ENCODE peak calls at places on chromosomes 16 and 17, in seven cellular contexts. Y is tibial nerve, F is endothelial cell of umbilical vein, M is transverse colon, V is uterus, Z is heart left ventricle, D is Peyer's patch. C is an unnamed sample.
A peak's percentile ranks its signal among the peaks of the same experiment; 100 is the strongest.

GRCh38 chr17:60887607-60888028 is 210.0 kb downstream of the BCAS3 start:
- DNase-seq in Y (no peak), F (no peak), V (no peak), D (no peak), M (no peak), Z (no peak), C (no peak)

GRCh38 chr17:40547079-40547784 is 18.0 kb downstream of the CCR7 start:
- DNase-seq in D (peak; percentile 79), V (peak; percentile 22), F (no peak), Z (no peak), M (peak; percentile 13), Y (peak; percentile 5), C (peak; percentile 34)

GRCh38 chr17:2120550-2121335 is 65.8 kb downstream of the HIC1 start:
- DNase-seq in D (no peak), M (no peak), Z (no peak), F (no peak), Y (no peak), V (no peak), C (no peak)

GRCh38 chr17:69646729-69647128 is 232.2 kb downstream of the MAP2K6 start:
- DNase-seq in V (no peak), D (no peak), F (no peak), M (no peak), Y (no peak), Z (no peak), C (no peak)

GRCh38 chr17:61661135-61661534 is 70.1 kb upstream of the NACA2 start:
- DNase-seq in M (no peak), F (no peak), D (no peak), Y (no peak), V (no peak), Z (no peak), C (no peak)

GRCh38 chr17:7438050-7438614 is 1.2 kb upstream of the FGF11 start:
- DNase-seq in D (peak; percentile 73), F (peak; percentile 18), Z (peak; percentile 83), M (peak; percentile 54), Y (no peak), V (peak; percentile 50), C (peak; percentile 74)

GRCh38 chr16:56647641-56648431 is 3.9 kb upstream of the MT1B start:
- DNase-seq in Z (no peak), V (no peak), F (no peak), M (peak; percentile 55), D (peak; percentile 65), Y (no peak), C (peak; percentile 92)

GRCh38 chr17:21239680-21240374 is 13.4 kb downstream of the NATD1 start:
- DNase-seq in M (no peak), V (peak; percentile 15), Y (no peak), D (no peak), F (no peak), Z (no peak), C (no peak)

GRCh38 chr16:49492090-49492801 is 118.6 kb downstream of the C16orf78 start:
- DNase-seq in V (peak; percentile 43), M (peak; percentile 35), Y (no peak), Z (peak; percentile 43), D (peak; percentile 56), F (peak; percentile 34), C (peak; percentile 68)

GRCh38 chr16:71846443-71846842 is 667 bp downstream of the ATXN1L start:
- DNase-seq in Y (no peak), D (no peak), F (peak; percentile 21), Z (no peak), M (peak; percentile 20), V (no peak), C (no peak)

GRCh38 chr16:8721693-8722348 is 47.4 kb downstream of the ABAT start:
- DNase-seq in M (no peak), Z (no peak), F (no peak), D (no peak), V (no peak), Y (no peak), C (no peak)

GRCh38 chr17:39062846-39063680 is 88.4 kb downstream of the PLXDC1 start:
- DNase-seq in V (no peak), M (no peak), D (no peak), Z (no peak), Y (no peak), F (no peak), C (no peak)

GRCh38 chr17:42554250-42555121 is 1.8 kb downstream of the HSD17B1 start:
- DNase-seq in Y (peak; percentile 74), F (peak; percentile 89), V (peak; percentile 89), M (peak; percentile 92), Z (peak; percentile 93), D (peak; percentile 97), C (peak; percentile 92)

GRCh38 chr17:42555122-42555622 is 2.4 kb downstream of the HSD17B1 start:
- DNase-seq in D (no peak), F (no peak), Z (no peak), M (no peak), Y (no peak), V (no peak), C (no peak)

GRCh38 chr17:42553866-42554249 is 1.1 kb downstream of the HSD17B1 start:
- DNase-seq in D (no peak), Y (no peak), Z (no peak), M (no peak), V (no peak), F (no peak), C (no peak)

GRCh38 chr17:42548993-42549755 is 3.5 kb upstream of the HSD17B1 start:
- DNase-seq in Y (no peak), Z (no peak), M (no peak), D (no peak), V (no peak), F (no peak), C (no peak)

DNA sequence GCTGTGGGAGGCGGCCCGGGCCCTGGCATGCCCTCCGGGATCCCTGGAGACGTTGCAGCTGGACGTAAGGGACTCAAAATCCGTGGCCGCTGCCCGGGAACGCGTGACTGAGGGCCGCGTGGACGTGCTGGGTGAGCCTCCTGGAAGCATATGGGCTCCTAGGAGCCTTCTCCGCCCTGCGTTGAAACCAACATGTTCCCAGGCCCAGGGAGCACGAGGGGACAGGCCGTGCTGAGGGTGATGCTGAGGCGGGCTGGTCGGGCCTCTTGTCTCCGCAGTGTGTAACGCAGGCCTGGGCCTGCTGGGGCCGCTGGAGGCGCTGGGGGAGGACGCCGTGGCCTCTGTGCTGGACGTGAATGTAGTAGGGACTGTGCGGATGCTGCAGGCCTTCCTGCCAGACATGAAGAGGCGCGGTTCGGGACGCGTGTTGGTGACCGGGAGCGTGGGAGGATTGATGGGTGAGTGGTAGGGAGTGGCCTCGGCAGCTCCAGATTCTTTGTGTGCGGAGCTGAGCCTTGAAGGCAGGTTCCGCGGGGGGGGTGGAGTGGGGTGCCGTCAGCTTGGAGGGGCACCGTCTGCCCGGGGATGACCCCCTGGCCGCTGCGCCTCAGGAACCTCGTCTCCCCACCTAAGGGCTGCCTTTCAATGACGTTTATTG is 567 bp downstream of the HSD17B1 start:
- DNase-seq in V (no peak), M (no peak), D (no peak), F (no peak), Y (no peak), Z (peak; percentile 37), C (no peak)
- TF ChIP-seq POLR2A in V (no peak), M (no peak), D (no peak), F (no peak), Y (no peak), Z (no peak), C (no peak)

GRCh38 chr16:88005968-88006367 is 54.7 kb downstream of the BANP start:
- DNase-seq in F (no peak), D (no peak), M (no peak), Z (no peak), Y (no peak), V (no peak), C (no peak)

GRCh38 chr16:88009566-88010342 is 58.5 kb downstream of the BANP start:
- DNase-seq in D (no peak), Y (no peak), V (no peak), F (no peak), Z (no peak), M (no peak), C (no peak)

GRCh38 chr16:88008835-88009234 is 57.6 kb downstream of the BANP start:
- DNase-seq in Y (no peak), V (no peak), Z (no peak), D (no peak), F (no peak), M (no peak), C (no peak)

GRCh38 chr16:88005148-88005547 is 53.9 kb downstream of the BANP start:
- DNase-seq in Z (no peak), V (no peak), F (no peak), M (no peak), D (no peak), Y (no peak), C (no peak)

GRCh38 chr16:88007321-88007731 is 56.1 kb downstream of the BANP start:
- DNase-seq in Y (no peak), M (no peak), F (peak; percentile 31), D (no peak), V (no peak), Z (no peak), C (no peak)
- H3K36me3 ChIP-seq in Y (no peaks in the 10 kb centered on the region), M (no peaks in the 10 kb centered on the region), F (peaks cover 15% of the 10 kb centered on the region), D (no peaks in the 10 kb centered on the region), V (no peaks in the 10 kb centered on the region), Z (peaks cover 77% of the 10 kb centered on the region), C (peaks cover 1% of the 10 kb centered on the region)

DNA sequence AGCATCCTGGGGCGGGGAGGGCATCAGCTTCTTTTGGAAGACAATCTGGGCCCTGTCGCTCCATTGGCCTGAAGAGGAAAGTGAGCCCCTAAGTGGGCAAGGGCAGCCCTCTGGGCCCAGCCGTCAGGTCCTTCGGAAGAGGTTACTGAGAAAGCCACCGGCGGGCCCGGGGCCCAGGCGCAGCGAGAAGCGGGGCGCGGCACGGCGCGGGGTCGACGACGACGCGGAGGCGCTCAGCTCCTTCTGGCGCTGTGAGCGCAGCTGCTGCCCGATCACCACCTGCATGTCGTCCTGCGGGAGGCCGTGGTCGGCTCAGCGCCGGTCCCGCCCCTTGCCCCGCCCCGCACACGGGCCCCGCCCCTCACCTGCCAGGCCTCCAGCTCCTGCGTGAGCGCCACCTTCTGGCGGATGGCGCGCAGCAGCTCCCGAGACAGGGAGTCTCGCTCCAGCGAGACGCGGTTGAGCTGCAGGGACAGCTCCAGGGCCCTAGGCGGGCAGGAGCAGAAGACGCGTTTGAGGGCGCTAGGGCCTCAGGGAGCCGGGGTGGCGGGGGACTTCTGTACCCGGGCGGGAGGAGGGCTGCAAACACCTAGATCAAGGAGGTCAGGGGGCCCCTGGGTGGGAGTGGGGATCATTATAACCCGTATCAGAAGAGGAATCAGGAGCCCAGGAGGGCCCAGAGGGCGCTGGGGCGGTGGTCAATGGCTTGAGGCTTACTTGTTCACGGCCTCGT is 4.3 kb downstream of the THOC6 start:
- DNase-seq in V (peak; percentile 54), M (peak; percentile 93), D (peak; percentile 95), F (peak; percentile 70), Z (peak; percentile 79), Y (peak; percentile 40), C (peak; percentile 91)
- TF ChIP-seq POLR2A in V (no peak), M (peak; percentile 34), D (peak; percentile 50), F (no peak), Z (no peak), Y (no peak), C (peak; percentile 20)

GRCh38 chr16:70553175-70553574 is 29.6 kb downstream of the SF3B3 start:
- DNase-seq in Y (no peak), D (no peak), F (no peak), M (no peak), V (no peak), Z (no peak), C (no peak)

GRCh38 chr16:70551788-70552187 is 28.2 kb downstream of the SF3B3 start:
- DNase-seq in F (no peak), D (no peak), M (no peak), Y (no peak), Z (no peak), V (no peak), C (no peak)

GRCh38 chr16:70553645-70554044 is 30.0 kb downstream of the SF3B3 start:
- DNase-seq in M (no peak), Z (no peak), V (no peak), F (no peak), Y (no peak), D (no peak), C (no peak)

GRCh38 chr16:70550082-70550481 is 26.5 kb downstream of the SF3B3 start:
- DNase-seq in F (no peak), V (no peak), Y (no peak), M (no peak), Z (no peak), D (no peak), C (no peak)

GRCh38 chr16:70552675-70553074 is 29.1 kb downstream of the SF3B3 start:
- DNase-seq in Z (no peak), Y (no peak), D (no peak), M (no peak), V (no peak), F (no peak), C (no peak)
- H3K36me3 ChIP-seq in Z (peaks cover 100% of the 10 kb centered on the region), Y (peaks cover 52% of the 10 kb centered on the region), D (no peaks in the 10 kb centered on the region), M (no peaks in the 10 kb centered on the region), V (no peaks in the 10 kb centered on the region), F (peaks cover 49% of the 10 kb centered on the region), C (peaks cover 22% of the 10 kb centered on the region)

C was measured in right lobe of liver.